ENCODE peak calls at places on chromosomes 12 and 14, in nine cellular contexts. G is transverse colon; P is CD4-positive, CD25-positive, alpha-beta regulatory T cell; S is amygdala; D is NCI-H345; T is midbrain; O is substantia nigra; H is IMR-90; U is AG04450. Q is an unnamed sample.

GRCh38 chr12:75933136-75933535 is 98.4 kb downstream of the PHLDA1 start:
- DNase-seq in G (no peak), P (no peak), S (no peak), D (no peak), T (no peak), O (no peak), H (peak; percentile 96), U (peak; percentile 84), Q (peak; percentile 94)

GRCh38 chr12:4850857-4851380 is 58.8 kb upstream of the KCNA1 start:
- DNase-seq in G (no peak), P (no peak), S (no peak), D (no peak), T (no peak), O (no peak), H (no peak), U (no peak), Q (no peak)

GRCh38 chr12:90841336-90841735 is 113.6 kb downstream of the CCER1 start:
- DNase-seq in G (no peak), P (no peak), S (no peak), D (no peak), T (no peak), O (no peak), H (no peak), U (no peak), Q (no peak)

GRCh38 chr12:92538970-92539749 is 163.6 kb upstream of the PLEKHG7 start:
- DNase-seq in G (no peak), P (peak; percentile 82), S (no peak), D (no peak), T (no peak), O (no peak), H (peak; percentile 80), U (peak; percentile 37), Q (peak; percentile 69)

GRCh38 chr12:124443929-124444712 is 123.3 kb downstream of the NCOR2 start:
- DNase-seq in G (no peak), P (no peak), S (no peak), D (no peak), T (no peak), O (no peak), H (peak; percentile 65), U (peak; percentile 20), Q (no peak)

GRCh38 chr12:102169922-102170698 is 27.5 kb downstream of the PMCH start:
- DNase-seq in G (no peak), P (peak; percentile 67), S (no peak), D (peak; percentile 30), T (peak; percentile 5), O (no peak), H (peak; percentile 63), U (no peak), Q (peak; percentile 11)

GRCh38 chr14:63174760-63175191 is 29.5 kb upstream of the RHOJ start:
- DNase-seq in G (no peak), P (peak; percentile 11), S (peak; percentile 26), D (peak; percentile 57), T (peak; percentile 38), O (no peak), H (peak; percentile 76), U (peak; percentile 34), Q (peak; percentile 98)

GRCh38 chr12:120132863-120133385 is 16.4 kb upstream of the RAB35 start:
- DNase-seq in G (peak; percentile 33), P (no peak), S (no peak), D (no peak), T (no peak), O (no peak), H (no peak), U (no peak), Q (no peak)

GRCh38 chr14:105253329-105253682 is 5.0 kb downstream of the BTBD6 start:
- DNase-seq in G (no peak), P (no peak), S (no peak), D (no peak), T (no peak), O (no peak), H (no peak), U (no peak), Q (no peak)

GRCh38 chr14:101928415-101928841 is 35.9 kb upstream of the DYNC1H1 start:
- DNase-seq in G (no peak), P (no peak), S (no peak), D (no peak), T (no peak), O (no peak), H (no peak), U (no peak), Q (no peak)

GRCh38 chr14:35687335-35687939 is 121.7 kb downstream of the RALGAPA1 start:
- DNase-seq in G (peak; percentile 15), P (peak; percentile 58), S (peak; percentile 55), D (peak; percentile 57), T (peak; percentile 66), O (no peak), H (peak; percentile 68), U (peak; percentile 27), Q (peak; percentile 37)

Q was measured in fibroblast of lung.